ENCODE peak calls at places on chromosomes 11 and 22, in six cellular contexts. W is endothelial cell of umbilical vein; S is stimulated activated naive CD4-positive, alpha-beta T cell; I is HTR-8/SVneo; N is activated CD4-positive, alpha-beta T cell treated with anti-CD3 and anti-CD28 coated beads, Interleukin-2, amount 50 U/mL, for 1 hour; K is RPMI8226. D is an unnamed sample.

GRCh38 chr11:77118971-77119370 is 9.1 kb upstream of the MYO7A start:
- DNase-seq in W (no peak), S (no peak), I (no peak), N (no peak), K (no peak), D (no peak)

GRCh38 chr22:20056696-20057386 is 23.2 kb upstream of the DGCR8 start:
- DNase-seq in W (no peak), S (no peak), I (no peak), N (no peak), K (no peak), D (no peak)

GRCh38 chr11:1767399-1768140 is 3.8 kb upstream of the CTSD start:
- DNase-seq in W (no peak), S (no peak), I (no peak), N (no peak), K (no peak), D (no peak)

GRCh38 chr11:116118138-116118470 is 613.9 kb upstream of the CADM1 start:
- DNase-seq in W (no peak), S (no peak), I (no peak), N (no peak), K (no peak), D (no peak)

GRCh38 chr11:61002598-61002997 is 31.1 kb downstream of the CD6 start:
- DNase-seq in W (no peak), S (no peak), I (no peak), N (no peak), K (no peak), D (no peak)

GRCh38 chr22:16959345-16959930 is 48.6 kb downstream of the GAB4 start:
- DNase-seq in W (no peak), S (no peak), I (no peak), N (no peak), K (no peak), D (no peak)

GRCh38 chr11:44602810-44603410 is 37.4 kb downstream of the CD82 start:
- DNase-seq in W (no peak), S (no peak), I (no peak), N (no peak), K (no peak), D (no peak)

GRCh38 chr11:133941546-133941945 is 15.2 kb downstream of the IGSF9B start:
- DNase-seq in W (no peak), S (no peak), I (no peak), N (no peak), K (no peak), D (no peak)

GRCh38 chr11:2858995-2859705 is 26.4 kb downstream of the CDKN1C start:
- DNase-seq in W (no peak), S (no peak), I (no peak), N (no peak), K (no peak), D (no peak)

GRCh38 chr11:87081358-87081757 is 43.6 kb downstream of the TMEM135 start:
- DNase-seq in W (no peak), S (peak; percentile 23), I (no peak), N (no peak), K (no peak), D (no peak)

GRCh38 chr11:26587073-26587472 is 15.0 kb upstream of the MUC15 start:
- DNase-seq in W (no peak), S (no peak), I (no peak), N (no peak), K (no peak), D (no peak)

GRCh38 chr22:36052505-36052941 is 23.9 kb upstream of the RBFOX2 start:
- DNase-seq in W (no peak), S (no peak), I (no peak), N (no peak), K (peak; percentile 39), D (peak; percentile 59)

GRCh38 chr11:15967166-15967565 is 389.2 kb downstream of the SOX6 start:
- DNase-seq in W (peak; percentile 15), S (no peak), I (no peak), N (no peak), K (no peak), D (no peak)

GRCh38 chr11:111119751-111120150 is 125.8 kb upstream of the POU2AF2 start:
- DNase-seq in W (no peak), S (no peak), I (no peak), N (no peak), K (no peak), D (no peak)

GRCh38 chr11:35192347-35192746 is 53.4 kb downstream of the CD44 start:
- DNase-seq in W (peak; percentile 37), S (no peak), I (no peak), N (no peak), K (no peak), D (peak; percentile 40)

GRCh38 chr11:3217751-3218482 is 696 bp downstream of the MRGPRG start:
- DNase-seq in W (no peak), S (no peak), I (no peak), N (no peak), K (no peak), D (no peak)

GRCh38 chr11:126024143-126024542 is 38.5 kb downstream of the CDON start:
- DNase-seq in W (no peak), S (no peak), I (no peak), N (no peak), K (no peak), D (no peak)

GRCh38 chr11:88288560-88288959 is 49.0 kb downstream of the CTSC start:
- DNase-seq in W (no peak), S (no peak), I (no peak), N (no peak), K (no peak), D (no peak)

GRCh38 chr11:134476435-134477021 is 64.5 kb upstream of the B3GAT1 start:
- DNase-seq in W (no peak), S (no peak), I (no peak), N (no peak), K (peak; percentile 61), D (peak; percentile 79)

GRCh38 chr11:16195659-16196058 is 160.7 kb downstream of the SOX6 start:
- DNase-seq in W (no peak), S (no peak), I (no peak), N (no peak), K (no peak), D (no peak)

GRCh38 chr11:69212121-69213110 is 56.7 kb downstream of the SMIM38 start:
- DNase-seq in W (no peak), S (no peak), I (no peak), N (no peak), K (no peak), D (no peak)

GRCh38 chr11:77198440-77198849 is 70.4 kb downstream of the MYO7A start:
- DNase-seq in W (peak; percentile 11), S (no peak), I (peak; percentile 30), N (no peak), K (peak; percentile 60), D (peak; percentile 63)

GRCh38 chr22:20550851-20551744 is 43.7 kb downstream of the MED15 start:
- DNase-seq in W (peak; percentile 68), S (peak; percentile 56), I (no peak), N (peak; percentile 51), K (no peak), D (peak; percentile 88)

GRCh38 chr11:34234086-34234740 is 123.6 kb downstream of the ABTB2 start:
- DNase-seq in W (peak; percentile 6), S (peak; percentile 41), I (peak; percentile 76), N (peak; percentile 64), K (peak; percentile 8), D (peak; percentile 77)

GRCh38 chr11:86244522-86245368 is at the start of gene EED:
- DNase-seq in W (peak; percentile 95), S (peak; percentile 93), I (peak; percentile 89), N (peak; percentile 94), K (peak; percentile 97), D (peak; percentile 98)

GRCh38 chr11:67420646-67421420 is 5.4 kb downstream of the CARNS1 start:
- DNase-seq in W (peak; percentile 92), S (peak; percentile 98), I (peak; percentile 99), N (peak; percentile 99), K (peak; percentile 99), D (peak; percentile 94)

GRCh38 chr11:10622957-10623787 is 54.7 kb upstream of the LYVE1 start:
- DNase-seq in W (no peak), S (peak; percentile 38), I (no peak), N (no peak), K (peak; percentile 70), D (no peak)

GRCh38 chr11:8354622-8355417 is 91.1 kb upstream of the LMO1 start:
- DNase-seq in W (no peak), S (no peak), I (no peak), N (no peak), K (peak; percentile 15), D (peak; percentile 80)

GRCh38 chr11:441418-442274 is at the start of gene ANO9:
- DNase-seq in W (no peak), S (peak; percentile 49), I (no peak), N (peak; percentile 53), K (peak; percentile 82), D (peak; percentile 49)

GRCh38 chr11:115699733-115700132 is 195.5 kb upstream of the CADM1 start:
- DNase-seq in W (no peak), S (no peak), I (no peak), N (no peak), K (no peak), D (no peak)

GRCh38 chr11:120248551-120249278 is 8.8 kb downstream of the POU2F3 start:
- DNase-seq in W (no peak), S (no peak), I (no peak), N (no peak), K (no peak), D (peak; percentile 22)

GRCh38 chr11:19808076-19808911 is 95.7 kb downstream of the NAV2 start:
- DNase-seq in W (peak; percentile 31), S (no peak), I (no peak), N (no peak), K (no peak), D (no peak)

GRCh38 chr22:27151407-27151806 is 494.0 kb downstream of the MIAT start:
- DNase-seq in W (peak; percentile 38), S (no peak), I (no peak), N (no peak), K (peak; percentile 8), D (no peak)

GRCh38 chr22:45671783-45672563 is at the start of gene ATXN10:
- DNase-seq in W (peak; percentile 77), S (peak; percentile 87), I (peak; percentile 64), N (peak; percentile 63), K (peak; percentile 78), D (peak; percentile 82)

GRCh38 chr11:22879615-22880014 is 19.3 kb upstream of the CCDC179 start:
- DNase-seq in W (peak; percentile 42), S (no peak), I (no peak), N (no peak), K (no peak), D (no peak)

GRCh38 chr11:7278314-7278917 is 26.7 kb downstream of the SYT9 start:
- DNase-seq in W (peak; percentile 42), S (no peak), I (peak; percentile 10), N (no peak), K (peak; percentile 16), D (peak; percentile 30)

GRCh38 chr11:132588366-132588765 is 943.9 kb downstream of the OPCML start:
- DNase-seq in W (no peak), S (no peak), I (no peak), N (no peak), K (no peak), D (no peak)

GRCh38 chr11:65180877-65181568 is 705 bp upstream of the CAPN1 start:
- DNase-seq in W (peak; percentile 67), S (peak; percentile 59), I (peak; percentile 66), N (peak; percentile 49), K (peak; percentile 82), D (peak; percentile 88)

GRCh38 chr22:38021201-38021600 is 36.0 kb upstream of the PICK1 start:
- DNase-seq in W (no peak), S (no peak), I (no peak), N (no peak), K (no peak), D (no peak)